ENCODE peak calls at places on chromosomes 4 and X, in seven cellular contexts. One of them, this sample, is unnamed.

GRCh38 chr4:165666836-165667235 is 206.2 kb upstream of the TLL1 start:
- DNase-seq in right cardiac atrium: no peak
- DNase-seq in T-helper 2 cell: no peak
- DNase-seq in hepatocyte: no peak
- DNase-seq in NCI-H2029 treated with DMSO at 0.1 percent for 48 hours: no peak
- DNase-seq in adipocyte: no peak
- DNase-seq in NCI-H1436: no peak
- DNase-seq in this sample: no peak

GRCh38 chr4:142354794-142355416 is 491.2 kb downstream of the INPP4B start:
- DNase-seq in right cardiac atrium: no peak
- DNase-seq in T-helper 2 cell: no peak
- DNase-seq in hepatocyte: no peak
- DNase-seq in NCI-H2029 treated with DMSO at 0.1 percent for 48 hours: no peak
- DNase-seq in adipocyte: no peak
- DNase-seq in NCI-H1436: no peak
- DNase-seq in this sample: no peak

GRCh38 chrX:96685205-96686099 is 810 bp downstream of the DIAPH2 start:
- DNase-seq in right cardiac atrium: peak
- DNase-seq in T-helper 2 cell: no peak
- DNase-seq in hepatocyte: peak
- DNase-seq in NCI-H2029 treated with DMSO at 0.1 percent for 48 hours: no peak
- DNase-seq in adipocyte: peak
- DNase-seq in NCI-H1436: no peak
- DNase-seq in this sample: peak

GRCh38 chr4:169270810-169271691 is at the start of gene SH3RF1:
- DNase-seq in right cardiac atrium: peak
- DNase-seq in T-helper 2 cell: no peak
- DNase-seq in hepatocyte: peak
- DNase-seq in NCI-H2029 treated with DMSO at 0.1 percent for 48 hours: peak
- DNase-seq in adipocyte: peak
- DNase-seq in NCI-H1436: peak
- DNase-seq in this sample: peak

GRCh38 chrX:16797358-16797757 is 11.1 kb downstream of the TXLNG start:
- DNase-seq in right cardiac atrium: peak
- DNase-seq in T-helper 2 cell: no peak
- DNase-seq in hepatocyte: no peak
- DNase-seq in NCI-H2029 treated with DMSO at 0.1 percent for 48 hours: no peak
- DNase-seq in adipocyte: no peak
- DNase-seq in NCI-H1436: no peak
- DNase-seq in this sample: no peak

GRCh38 chr4:48604527-48604926 is 114.5 kb downstream of the ZAR1 start:
- DNase-seq in right cardiac atrium: no peak
- DNase-seq in T-helper 2 cell: no peak
- DNase-seq in hepatocyte: no peak
- DNase-seq in NCI-H2029 treated with DMSO at 0.1 percent for 48 hours: no peak
- DNase-seq in adipocyte: no peak
- DNase-seq in NCI-H1436: no peak
- DNase-seq in this sample: no peak

GRCh38 chr4:122218762-122219161 is 66.6 kb downstream of the BLTP1 start:
- DNase-seq in right cardiac atrium: no peak
- DNase-seq in T-helper 2 cell: no peak
- DNase-seq in hepatocyte: peak
- DNase-seq in NCI-H2029 treated with DMSO at 0.1 percent for 48 hours: no peak
- DNase-seq in adipocyte: peak
- DNase-seq in NCI-H1436: no peak
- DNase-seq in this sample: peak

GRCh38 chr4:134243742-134244713 is 42.4 kb upstream of the PABPC4L start:
- DNase-seq in right cardiac atrium: no peak
- DNase-seq in T-helper 2 cell: no peak
- DNase-seq in hepatocyte: no peak
- DNase-seq in NCI-H2029 treated with DMSO at 0.1 percent for 48 hours: no peak
- DNase-seq in adipocyte: no peak
- DNase-seq in NCI-H1436: peak
- DNase-seq in this sample: no peak

GRCh38 chr4:13089659-13089998 is 394.5 kb downstream of the RAB28 start:
- DNase-seq in right cardiac atrium: no peak
- DNase-seq in T-helper 2 cell: no peak
- DNase-seq in hepatocyte: no peak
- DNase-seq in NCI-H2029 treated with DMSO at 0.1 percent for 48 hours: peak
- DNase-seq in adipocyte: no peak
- DNase-seq in NCI-H1436: no peak
- DNase-seq in this sample: no peak

GRCh38 chr4:159823743-159824142 is 720.9 kb downstream of the RAPGEF2 start:
- DNase-seq in right cardiac atrium: no peak
- DNase-seq in T-helper 2 cell: no peak
- DNase-seq in hepatocyte: no peak
- DNase-seq in NCI-H2029 treated with DMSO at 0.1 percent for 48 hours: no peak
- DNase-seq in adipocyte: no peak
- DNase-seq in NCI-H1436: no peak
- DNase-seq in this sample: no peak

GRCh38 chr4:169446824-169447223 is 165.6 kb downstream of the NEK1 start:
- DNase-seq in right cardiac atrium: no peak
- DNase-seq in T-helper 2 cell: no peak
- DNase-seq in hepatocyte: no peak
- DNase-seq in NCI-H2029 treated with DMSO at 0.1 percent for 48 hours: no peak
- DNase-seq in adipocyte: no peak
- DNase-seq in NCI-H1436: no peak
- DNase-seq in this sample: no peak

GRCh38 chr4:141565379-141566089 is 70.8 kb upstream of the IL15 start:
- DNase-seq in right cardiac atrium: no peak
- DNase-seq in T-helper 2 cell: no peak
- DNase-seq in hepatocyte: no peak
- DNase-seq in NCI-H2029 treated with DMSO at 0.1 percent for 48 hours: no peak
- DNase-seq in adipocyte: no peak
- DNase-seq in NCI-H1436: no peak
- DNase-seq in this sample: peak

This sample was measured in fibroblast of villous mesenchyme.